ENCODE peak calls at places on chromosomes 5 and 9, in seven cellular contexts. D, Z, E, O, Q, T and Y are unnamed samples.
A peak's percentile ranks its signal among the peaks of the same experiment; 100 is the strongest.

GRCh38 chr5:106862450-106863193 is 808.1 kb downstream of the EFNA5 start:
- DNase-seq in E (no peak), O (no peak), D (no peak), T (no peak), Q (no peak), Z (no peak), Y (no peak)

GRCh38 chr5:172479034-172479783 is 24.9 kb upstream of the SH3PXD2B start:
- DNase-seq in E (no peak), Z (peak; percentile 72), D (peak; percentile 86), T (peak; percentile 79), O (peak; percentile 89), Q (peak; percentile 73), Y (peak; percentile 86)

GRCh38 chr9:131598121-131598520 is 52.8 kb downstream of the PRRT1B start:
- DNase-seq in T (no peak), Z (no peak), Q (peak; percentile 40), E (no peak), O (peak; percentile 78), D (no peak), Y (no peak)

GRCh38 chr9:116149844-116150243 is 3.7 kb upstream of the PAPPA start:
- DNase-seq in D (no peak), Z (no peak), E (no peak), O (no peak), Q (peak; percentile 8), T (peak; percentile 22), Y (no peak)

GRCh38 chr5:157459715-157460599 is at the start of gene NIPAL4:
- DNase-seq in T (peak; percentile 55), O (no peak), E (no peak), Z (peak; percentile 68), D (no peak), Q (peak; percentile 18), Y (no peak)

GRCh38 chr9:136416427-136416826 is 6.0 kb downstream of the PMPCA start:
- DNase-seq in E (no peak), Q (no peak), T (no peak), D (no peak), O (no peak), Z (no peak), Y (no peak)

GRCh38 chr5:54663876-54664275 is 146.3 kb downstream of the SNX18 start:
- DNase-seq in D (peak; percentile 99), E (no peak), O (peak; percentile 86), T (no peak), Z (no peak), Q (peak; percentile 25), Y (peak; percentile 86)

GRCh38 chr9:110101531-110102161 is 106.3 kb downstream of the C9orf152 start:
- DNase-seq in Z (no peak), E (no peak), T (no peak), Q (no peak), O (no peak), D (peak; percentile 45), Y (no peak)

GRCh38 chr9:122374885-122375420 is 4.1 kb downstream of the PTGS1 start:
- DNase-seq in O (peak; percentile 89), D (peak; percentile 79), E (no peak), Q (no peak), T (no peak), Z (no peak), Y (peak; percentile 33)

GRCh38 chr5:41368158-41368557 is 142.2 kb downstream of the PLCXD3 start:
- DNase-seq in Z (no peak), T (no peak), Q (no peak), O (no peak), E (no peak), D (peak; percentile 9), Y (no peak)

GRCh38 chr9:135394699-135395645 is 84.6 kb upstream of the PPP1R26 start:
- DNase-seq in Q (no peak), Z (no peak), E (no peak), T (no peak), D (no peak), O (no peak), Y (no peak)

GRCh38 chr5:153985498-153985897 is 53.2 kb downstream of the FAM114A2 start:
- DNase-seq in T (no peak), Q (no peak), D (no peak), E (no peak), Z (no peak), O (no peak), Y (no peak)

GRCh38 chr9:2017459-2018161 is 2.5 kb downstream of the SMARCA2 start:
- DNase-seq in D (peak; percentile 90), T (peak; percentile 78), Q (peak; percentile 61), E (peak; percentile 51), Z (peak; percentile 77), O (peak; percentile 90), Y (peak; percentile 76)

GRCh38 chr9:133913571-133914369 is 78.4 kb downstream of the VAV2 start:
- DNase-seq in Q (no peak), T (no peak), E (no peak), D (no peak), Z (no peak), O (no peak), Y (no peak)

GRCh38 chr5:6453937-6454560 is 5.4 kb downstream of the UBE2QL1 start:
- DNase-seq in E (no peak), O (no peak), T (no peak), D (no peak), Z (no peak), Q (no peak), Y (no peak)

GRCh38 chr5:93677344-93678021 is 63.9 kb downstream of the POU5F2 start:
- DNase-seq in O (no peak), Z (no peak), E (no peak), Q (no peak), T (no peak), D (peak; percentile 93), Y (peak; percentile 94)

GRCh38 chr9:135336722-135337490 is 142.7 kb upstream of the PPP1R26 start:
- DNase-seq in Q (no peak), D (no peak), O (peak; percentile 55), E (no peak), T (no peak), Z (no peak), Y (no peak)

GRCh38 chr5:125233944-125234343 is 487.5 kb upstream of the ZNF608 start:
- DNase-seq in O (no peak), Z (no peak), D (no peak), Q (no peak), E (no peak), T (no peak), Y (no peak)

GRCh38 chr5:131379071-131379538 is 115.3 kb downstream of the CDC42SE2 start:
- DNase-seq in Q (no peak), E (no peak), D (no peak), T (no peak), O (no peak), Z (no peak), Y (no peak)